ENCODE peak calls at places on chromosomes 4 and X, in six cellular contexts. B is iris pigment epithelial cell; A is CD4-positive, alpha-beta T cell; T is SW 1271; Z is small intestine; P is HT1080. J is an unnamed sample.

GRCh38 chr4:118989098-118990080 is 100.7 kb downstream of the SYNPO2 start:
- DNase-seq in A (no peak), B (peak; percentile 76), P (peak; percentile 90), T (no peak), Z (no peak), J (no peak)

GRCh38 chr4:7383251-7383650 is 51.5 kb downstream of the PSAPL1 start:
- DNase-seq in Z (no peak), B (no peak), T (no peak), A (no peak), P (no peak), J (no peak)

GRCh38 chrX:10979956-10980355 is 131.2 kb upstream of the HCCS start:
- DNase-seq in P (peak; percentile 3), B (peak; percentile 16), T (no peak), Z (no peak), A (no peak), J (no peak)

GRCh38 chr4:95729596-95729995 is 110.3 kb upstream of the PDHA2 start:
- DNase-seq in P (no peak), T (no peak), B (no peak), A (no peak), Z (no peak), J (no peak)

GRCh38 chr4:186557486-186557885 is 2.1 kb upstream of the MTNR1A start:
- DNase-seq in B (peak; percentile 45), T (no peak), Z (no peak), A (no peak), P (peak; percentile 60), J (peak; percentile 38)

GRCh38 chr4:165398570-165398969 is 19.8 kb downstream of the CPE start:
- DNase-seq in T (peak; percentile 8), Z (peak; percentile 5), B (peak; percentile 67), A (no peak), P (peak; percentile 40), J (peak; percentile 11)

GRCh38 chrX:30892591-30892990 is 3.5 kb upstream of the TAB3 start:
- DNase-seq in Z (no peak), B (no peak), T (no peak), A (no peak), P (no peak), J (no peak)

GRCh38 chrX:130173190-130173895 is 1.6 kb downstream of the RAB33A start:
- DNase-seq in A (no peak), Z (no peak), T (no peak), P (peak; percentile 50), B (peak; percentile 82), J (peak; percentile 69)

GRCh38 chr4:113452868-113453620 is 308.5 kb downstream of the CAMK2D start:
- DNase-seq in Z (no peak), B (peak; percentile 97), A (no peak), T (no peak), P (peak; percentile 19), J (peak; percentile 67)

GRCh38 chr4:55122235-55122634 is 3.2 kb downstream of the KDR start:
- DNase-seq in A (no peak), T (no peak), Z (no peak), B (no peak), P (no peak), J (no peak)

GRCh38 chr4:41692717-41693345 is 55.7 kb downstream of the PHOX2B start:
- DNase-seq in Z (peak; percentile 44), B (peak; percentile 67), A (peak; percentile 2), P (peak; percentile 62), T (peak; percentile 8), J (peak; percentile 71)

GRCh38 chr4:185202984-185203379 is 818 bp downstream of the CFAP97 start:
- DNase-seq in Z (no peak), T (no peak), A (no peak), P (no peak), B (no peak), J (no peak)

GRCh38 chr4:175146799-175147198 is 228.6 kb downstream of the ADAM29 start:
- DNase-seq in P (no peak), Z (no peak), T (no peak), B (no peak), A (no peak), J (no peak)

GRCh38 chr4:5965225-5965624 is 53.0 kb downstream of the C4orf50 start:
- DNase-seq in Z (no peak), T (no peak), A (no peak), P (no peak), B (no peak), J (no peak)

GRCh38 chrX:37357436-37357835 is 8.3 kb downstream of the PRRG1 start:
- DNase-seq in P (peak; percentile 7), T (no peak), A (no peak), B (peak; percentile 31), Z (no peak), J (no peak)

GRCh38 chr4:184196730-184197355 is 20.8 kb downstream of the ENPP6 start:
- DNase-seq in B (peak; percentile 11), T (no peak), Z (no peak), A (no peak), P (no peak), J (no peak)

GRCh38 chr4:24856586-24856985 is 56.3 kb downstream of the CCDC149 start:
- DNase-seq in A (no peak), B (peak; percentile 64), P (peak; percentile 95), T (no peak), Z (no peak), J (peak; percentile 88)

GRCh38 chrX:108126661-108127060 is 35.1 kb downstream of the ATG4A start:
- DNase-seq in B (peak; percentile 11), P (no peak), A (no peak), Z (no peak), T (no peak), J (no peak)

GRCh38 chr4:72564184-72564583 is 4.8 kb downstream of the ADAMTS3 start:
- DNase-seq in P (peak; percentile 58), B (peak; percentile 75), A (no peak), Z (no peak), T (no peak), J (no peak)

GRCh38 chrX:10062352-10062751 is 94.4 kb upstream of the CLCN4 start:
- DNase-seq in B (no peak), A (no peak), P (no peak), T (no peak), Z (no peak), J (no peak)

GRCh38 chrX:13093489-13094140 is 49.2 kb upstream of the FAM9C start:
- DNase-seq in A (peak; percentile 25), T (no peak), P (no peak), Z (no peak), B (no peak), J (no peak)

GRCh38 chrX:140439455-140439854 is 65.4 kb downstream of the SOX3 start:
- DNase-seq in T (no peak), B (no peak), A (no peak), Z (no peak), P (no peak), J (no peak)

GRCh38 chr4:27360651-27361347 is 500.2 kb downstream of the STIM2 start:
- DNase-seq in Z (no peak), T (no peak), B (peak; percentile 46), P (peak; percentile 36), A (no peak), J (peak; percentile 78)

GRCh38 chrX:7159132-7159861 is 11.3 kb upstream of the PUDP start:
- DNase-seq in T (no peak), A (no peak), B (peak; percentile 29), Z (no peak), P (peak; percentile 54), J (peak; percentile 43)

GRCh38 chr4:37603711-37604110 is 82.5 kb downstream of the RELL1 start:
- DNase-seq in A (no peak), T (no peak), P (no peak), B (no peak), Z (no peak), J (no peak)